ENCODE peak calls at places on chromosomes 5 and 9, in seven cellular contexts. E is K562, T is astrocyte, B is neural progenitor cell, U is mammary epithelial cell, W is fibroblast of lung, G is PC-9. Y is an unnamed sample.

GRCh38 chr9:110768887-110769286 is 100.3 kb downstream of the MUSK start:
- DNase-seq in T (no peak), W (no peak), B (no peak), U (no peak), G (no peak), E (no peak), Y (no peak)

GRCh38 chr5:52725065-52725746 is 62.5 kb upstream of the ITGA1 start:
- DNase-seq in U (peak; percentile 95), W (no peak), G (peak; percentile 14), E (no peak), T (peak; percentile 16), B (no peak), Y (no peak)

GRCh38 chr9:69204869-69205268 is 30.8 kb downstream of the TJP2 start:
- DNase-seq in G (no peak), W (peak; percentile 56), U (peak; percentile 37), T (peak; percentile 74), B (peak; percentile 8), E (no peak), Y (no peak)

GRCh38 chr9:137499858-137500661 is 40.9 kb upstream of the NSMF start:
- DNase-seq in W (no peak), U (no peak), E (no peak), B (no peak), G (no peak), T (no peak), Y (no peak)

GRCh38 chr5:135891280-135891679 is 4.4 kb downstream of the IL9 start:
- DNase-seq in T (peak; percentile 7), G (no peak), B (no peak), U (no peak), W (peak; percentile 58), E (no peak), Y (no peak)

GRCh38 chr9:78682206-78682605 is 385.3 kb downstream of the PSAT1 start:
- DNase-seq in T (no peak), W (peak; percentile 46), B (no peak), U (no peak), G (no peak), E (no peak), Y (no peak)

GRCh38 chr9:88005146-88005750 is 30.9 kb upstream of the CDK20 start:
- DNase-seq in T (peak; percentile 65), G (no peak), B (no peak), U (no peak), W (no peak), E (no peak), Y (peak; percentile 86)

GRCh38 chr9:81522721-81523551 is 166.4 kb downstream of the TLE1 start:
- DNase-seq in B (peak; percentile 51), G (no peak), T (peak; percentile 42), W (peak; percentile 82), E (peak; percentile 0), U (peak; percentile 61), Y (peak; percentile 72)

GRCh38 chr5:51860532-51861018 is 477.3 kb downstream of the ISL1 start:
- DNase-seq in E (no peak), W (no peak), T (no peak), G (no peak), U (peak; percentile 45), B (no peak), Y (no peak)

GRCh38 chr9:38046669-38047300 is 22.2 kb downstream of the SHB start:
- DNase-seq in G (peak; percentile 69), E (no peak), B (no peak), T (peak; percentile 86), W (no peak), U (peak; percentile 88), Y (peak; percentile 91)
- H3K27ac ChIP-seq in G (peak overlapping the region; percentile 100), E (peak overlapping the region; percentile 63), B (no peak overlapping the region), T (peak overlapping the region; percentile 87), W (peak overlapping the region; percentile 75), U (peak overlapping the region; percentile 76), Y (peak overlapping the region; percentile 91)

DNA sequence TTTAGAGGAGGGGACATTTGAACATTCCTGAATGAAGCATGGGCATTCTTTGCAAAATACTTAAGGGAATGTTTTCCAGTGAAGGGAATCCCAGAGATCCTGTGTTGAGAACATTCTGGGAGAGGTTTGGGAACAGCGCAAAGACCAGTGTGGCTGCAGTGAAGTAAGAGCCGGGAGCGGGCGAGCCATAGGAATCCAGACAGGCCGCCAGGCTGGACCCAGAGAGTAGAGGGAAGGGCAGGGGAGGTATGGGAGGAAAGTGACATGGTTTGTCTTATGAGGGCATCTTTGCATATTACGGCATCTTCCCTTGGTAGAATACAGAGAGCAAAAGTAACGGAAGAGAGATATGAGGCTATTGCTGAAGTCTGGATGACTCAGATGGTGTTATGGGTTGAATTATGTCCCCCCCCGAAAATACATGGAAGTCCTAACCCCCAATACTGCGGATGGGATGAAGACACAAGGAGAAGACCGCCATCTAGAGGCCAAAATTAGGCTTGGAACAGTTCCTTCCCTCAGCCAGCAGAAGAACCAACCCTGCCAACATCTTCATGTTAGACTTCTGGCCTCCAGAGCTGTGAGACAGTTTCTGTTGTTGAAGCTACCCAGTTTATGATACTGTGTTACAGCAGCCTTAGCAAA is 268.2 kb downstream of the MAST4 start:
- DNase-seq in B (no peak), U (peak; percentile 65), T (peak; percentile 55), W (peak; percentile 76), E (peak; percentile 10), G (peak; percentile 25), Y (no peak)
- TF ChIP-seq CTCF in B (peak; percentile 26), U (peak; percentile 73), T (peak; percentile 74), W (peak; percentile 88), E (peak; percentile 29), G (peak; percentile 80), Y (peak; percentile 49)

GRCh38 chr5:143573568-143574170 is 170.2 kb upstream of the NR3C1 start:
- DNase-seq in G (no peak), E (no peak), U (no peak), T (no peak), B (no peak), W (no peak), Y (no peak)
- H3K4me2 ChIP-seq in G (no peak overlapping the region), E (no peak overlapping the region), U (no peak overlapping the region), T (no peak overlapping the region), B (no peak overlapping the region), W (no peak overlapping the region), Y (no peak overlapping the region)

DNA sequence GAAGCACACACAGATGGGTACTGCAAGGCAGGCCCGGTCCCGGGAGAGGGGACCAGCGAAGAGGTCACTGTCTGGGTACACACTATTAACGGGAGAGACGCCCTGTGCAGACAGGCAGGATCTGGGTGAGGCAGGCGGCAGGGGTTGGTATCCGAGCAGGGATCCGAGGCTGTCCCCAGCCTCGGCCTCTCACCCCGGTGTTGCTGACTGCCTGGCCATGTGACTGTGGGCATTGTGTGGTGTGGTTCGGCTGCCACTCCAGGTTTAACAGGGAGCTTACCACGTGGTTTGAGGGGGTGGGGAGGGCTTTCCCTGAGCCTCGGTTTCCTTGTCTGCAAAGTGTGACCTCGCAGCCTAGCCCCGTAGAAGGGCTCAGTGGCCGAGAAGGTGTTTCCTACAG is 11.1 kb upstream of the RALGDS start:
- DNase-seq in U (no peak), B (no peak), T (no peak), E (no peak), W (no peak), G (no peak), Y (no peak)
- H3K27ac ChIP-seq in U (no peak overlapping the region), B (no peak overlapping the region), T (no peak overlapping the region), E (no peak overlapping the region), W (no peak overlapping the region), G (no peak overlapping the region), Y (no peak overlapping the region)

GRCh38 chr5:106267256-106267655 is 1403.5 kb downstream of the EFNA5 start:
- DNase-seq in E (no peak), B (no peak), G (no peak), W (no peak), T (no peak), U (no peak), Y (no peak)

DNA sequence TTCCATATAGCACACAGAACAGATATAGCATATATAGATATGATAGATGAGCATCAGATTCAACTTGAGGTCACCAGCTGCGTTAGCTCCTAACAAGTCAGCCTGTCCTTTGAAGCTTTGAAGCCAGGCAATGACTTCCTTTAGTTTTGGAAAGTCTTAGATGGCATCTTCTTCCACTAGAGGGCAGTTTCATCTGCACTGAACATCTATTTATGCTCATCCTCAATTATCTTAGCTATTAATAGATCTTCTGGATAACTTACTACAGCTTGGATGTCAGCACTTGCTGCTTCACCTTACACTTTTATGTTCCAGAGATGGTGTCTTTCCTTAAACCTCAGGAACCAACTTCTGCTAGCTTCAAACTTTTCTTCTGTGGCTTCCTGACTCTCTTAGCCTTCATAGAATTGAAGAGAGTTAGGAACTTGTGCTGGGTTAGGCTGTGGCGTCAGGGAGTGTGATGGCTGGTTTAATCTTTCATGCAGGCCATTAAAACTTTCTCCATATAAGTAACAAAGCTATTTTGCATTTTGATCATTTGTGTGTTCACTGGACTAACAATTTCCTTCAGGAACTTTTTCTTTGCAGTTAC is 1401.4 kb downstream of the EFNA5 start:
- DNase-seq in B (peak; percentile 11), T (peak; percentile 25), W (peak; percentile 65), G (no peak), E (no peak), U (peak; percentile 13), Y (no peak)
- TF ChIP-seq CTCF in B (peak; percentile 62), T (peak; percentile 45), W (peak; percentile 73), G (peak; percentile 66), E (no peak), U (peak; percentile 71), Y (peak; percentile 70)

DNA sequence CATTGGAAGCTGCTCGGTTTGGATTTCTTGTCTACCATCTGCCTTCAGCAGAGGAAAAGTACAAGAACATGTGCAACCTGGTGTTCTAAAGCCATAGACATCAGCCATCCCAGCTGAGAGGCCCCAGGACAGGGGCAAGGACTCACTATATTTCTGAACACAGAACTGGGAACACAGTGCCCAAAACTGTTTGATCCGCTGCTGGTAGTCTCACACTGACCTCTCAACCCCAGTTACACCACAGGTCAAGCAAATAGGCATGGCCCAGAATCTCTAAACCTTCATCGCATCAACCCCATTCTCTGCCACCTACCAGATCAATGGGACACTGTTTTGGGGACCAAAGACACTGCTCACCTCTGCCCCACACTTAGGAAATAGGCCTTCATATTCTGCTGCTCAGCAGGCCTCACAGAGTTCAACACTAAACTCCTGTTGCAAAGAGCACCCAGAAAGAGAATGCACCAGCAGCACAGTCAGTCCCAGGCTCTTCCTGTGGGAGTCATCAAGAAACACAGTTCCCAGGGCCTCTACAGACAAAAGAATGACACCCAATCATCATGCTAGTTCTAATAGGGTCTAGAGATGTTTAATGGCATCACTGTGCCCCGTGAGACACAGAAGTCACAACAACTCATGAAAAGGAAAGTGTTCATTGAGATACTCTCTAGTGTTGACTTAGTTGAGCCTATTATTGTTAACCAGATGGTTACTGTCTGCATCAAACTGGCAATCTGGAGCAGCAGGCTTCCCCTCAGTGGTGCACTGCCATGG is 1.8 kb downstream of the KLHL3 start:
- DNase-seq in W (no peak), E (no peak), B (no peak), T (no peak), G (no peak), U (no peak), Y (no peak)
- H3K4me2 ChIP-seq in W (peak overlapping the region; percentile 93), E (no peak overlapping the region), B (peak overlapping the region; percentile 81), T (peak overlapping the region; percentile 96), G (peak overlapping the region; percentile 78), U (peak overlapping the region; percentile 83), Y (peak overlapping the region; percentile 95)

DNA sequence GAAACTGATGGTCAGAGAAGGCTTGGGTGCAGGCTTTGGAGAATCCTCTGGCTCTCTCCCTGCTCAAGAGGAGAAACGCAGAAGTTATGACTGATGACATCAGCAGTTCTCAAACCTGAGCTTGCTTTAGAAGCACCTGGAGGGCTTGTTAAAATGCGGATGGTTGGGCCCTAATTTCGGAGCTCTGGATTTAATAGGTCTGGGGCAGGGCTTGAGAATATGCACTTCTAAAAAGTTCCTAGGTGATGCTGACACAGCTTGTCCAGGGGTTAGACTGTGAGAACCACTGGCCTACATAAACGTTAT is 26.4 kb downstream of the TBC1D2 start:
- DNase-seq in G (no peak), B (no peak), W (no peak), E (no peak), U (no peak), T (no peak), Y (no peak)
- H3K27ac ChIP-seq in G (peak overlapping the region; percentile 93), B (no peak overlapping the region), W (no peak overlapping the region), E (no peak overlapping the region), U (no peak overlapping the region), T (no peak overlapping the region), Y (peak overlapping the region; percentile 21)